ENCODE peak calls at places on chromosomes 7 and 10, in six cellular contexts. Z, S, I, W, N and Y are unnamed samples.
A peak's percentile ranks its signal among the peaks of the same experiment; 100 is the strongest.

GRCh38 chr7:105691029-105691691 is 109.9 kb upstream of the EFCAB10 start:
- DNase-seq in W (no peak), N (no peak), S (peak; percentile 65), I (no peak), Z (peak; percentile 42), Y (peak; percentile 93)

GRCh38 chr7:101017099-101017777 is 2.6 kb upstream of the MUC17 start:
- DNase-seq in W (no peak), S (peak; percentile 84), N (peak; percentile 69), Z (peak; percentile 85), I (peak; percentile 65), Y (peak; percentile 97)

GRCh38 chr7:73602721-73603651 is 21.3 kb downstream of the MLXIPL start:
- DNase-seq in N (no peak), W (no peak), Z (no peak), I (no peak), S (no peak), Y (no peak)

GRCh38 chr7:113963356-113963755 is 44.5 kb upstream of the PPP1R3A start:
- DNase-seq in S (no peak), W (no peak), I (no peak), N (no peak), Z (no peak), Y (no peak)

GRCh38 chr7:11366118-11366517 is 392.4 kb downstream of the PHF14 start:
- DNase-seq in I (no peak), Z (no peak), S (no peak), N (no peak), W (no peak), Y (no peak)

GRCh38 chr7:123784263-123784662 is 35.5 kb upstream of the WASL start:
- DNase-seq in I (no peak), N (peak; percentile 57), S (no peak), W (no peak), Z (no peak), Y (peak; percentile 59)

GRCh38 chr7:99504281-99504602 is 220 bp upstream of the ZKSCAN5 start:
- DNase-seq in W (peak; percentile 94), N (peak; percentile 99), S (no peak), I (no peak), Z (peak; percentile 100), Y (no peak)

GRCh38 chr10:63256047-63256773 is 123.1 kb downstream of the NRBF2 start:
- DNase-seq in N (no peak), S (no peak), Z (no peak), W (no peak), I (no peak), Y (no peak)

GRCh38 chr10:67550042-67550441 is 146.0 kb downstream of the CTNNA3 start:
- DNase-seq in Z (no peak), S (peak; percentile 17), I (no peak), N (no peak), W (no peak), Y (no peak)

GRCh38 chr10:74078037-74078436 is 72.6 kb downstream of the AP3M1 start:
- DNase-seq in W (no peak), I (no peak), Z (no peak), S (peak; percentile 66), N (no peak), Y (peak; percentile 62)

GRCh38 chr7:10677668-10678232 is 295.9 kb upstream of the PHF14 start:
- DNase-seq in I (no peak), N (no peak), S (no peak), W (no peak), Z (no peak), Y (no peak)

GRCh38 chr10:73110345-73110849 is at the start of gene NUDT13:
- DNase-seq in N (peak; percentile 82), W (peak; percentile 58), S (peak; percentile 73), Z (peak; percentile 81), I (peak; percentile 29), Y (peak; percentile 88)

GRCh38 chr10:18297659-18298058 is 157.4 kb downstream of the CACNB2 start:
- DNase-seq in Z (no peak), N (no peak), I (no peak), S (no peak), W (no peak), Y (no peak)

GRCh38 chr7:104805449-104806317 is 208.3 kb upstream of the KMT2E start:
- DNase-seq in N (no peak), Z (no peak), S (no peak), I (no peak), W (no peak), Y (no peak)

GRCh38 chr10:5692476-5693358 is 8.1 kb downstream of the TASOR2 start:
- DNase-seq in Z (peak; percentile 62), W (peak; percentile 23), N (no peak), I (peak; percentile 51), S (peak; percentile 19), Y (peak; percentile 81)

GRCh38 chr10:46992794-46993552 is 81.7 kb downstream of the PTPN20 start:
- DNase-seq in N (no peak), S (peak; percentile 50), I (no peak), W (no peak), Z (peak; percentile 50), Y (peak; percentile 16)

GRCh38 chr10:120478401-120478800 is 21.4 kb downstream of the PLPP4 start:
- DNase-seq in W (no peak), S (no peak), N (no peak), Z (no peak), I (no peak), Y (no peak)

GRCh38 chr10:20891338-20891714 is 5.8 kb downstream of the NEBL start:
- DNase-seq in W (no peak), N (peak; percentile 63), I (no peak), S (no peak), Z (no peak), Y (peak; percentile 78)

GRCh38 chr10:71086439-71087080 is 125.8 kb upstream of the UNC5B start:
- DNase-seq in I (no peak), S (no peak), Z (no peak), W (no peak), N (no peak), Y (no peak)

GRCh38 chr10:29277296-29277695 is 11.6 kb upstream of the LYZL1 start:
- DNase-seq in W (no peak), Z (no peak), I (no peak), S (no peak), N (peak; percentile 51), Y (no peak)

GRCh38 chr10:58107506-58107905 is 160.2 kb downstream of the IPMK start:
- DNase-seq in I (no peak), Z (no peak), N (no peak), W (no peak), S (peak; percentile 72), Y (peak; percentile 45)

DNA sequence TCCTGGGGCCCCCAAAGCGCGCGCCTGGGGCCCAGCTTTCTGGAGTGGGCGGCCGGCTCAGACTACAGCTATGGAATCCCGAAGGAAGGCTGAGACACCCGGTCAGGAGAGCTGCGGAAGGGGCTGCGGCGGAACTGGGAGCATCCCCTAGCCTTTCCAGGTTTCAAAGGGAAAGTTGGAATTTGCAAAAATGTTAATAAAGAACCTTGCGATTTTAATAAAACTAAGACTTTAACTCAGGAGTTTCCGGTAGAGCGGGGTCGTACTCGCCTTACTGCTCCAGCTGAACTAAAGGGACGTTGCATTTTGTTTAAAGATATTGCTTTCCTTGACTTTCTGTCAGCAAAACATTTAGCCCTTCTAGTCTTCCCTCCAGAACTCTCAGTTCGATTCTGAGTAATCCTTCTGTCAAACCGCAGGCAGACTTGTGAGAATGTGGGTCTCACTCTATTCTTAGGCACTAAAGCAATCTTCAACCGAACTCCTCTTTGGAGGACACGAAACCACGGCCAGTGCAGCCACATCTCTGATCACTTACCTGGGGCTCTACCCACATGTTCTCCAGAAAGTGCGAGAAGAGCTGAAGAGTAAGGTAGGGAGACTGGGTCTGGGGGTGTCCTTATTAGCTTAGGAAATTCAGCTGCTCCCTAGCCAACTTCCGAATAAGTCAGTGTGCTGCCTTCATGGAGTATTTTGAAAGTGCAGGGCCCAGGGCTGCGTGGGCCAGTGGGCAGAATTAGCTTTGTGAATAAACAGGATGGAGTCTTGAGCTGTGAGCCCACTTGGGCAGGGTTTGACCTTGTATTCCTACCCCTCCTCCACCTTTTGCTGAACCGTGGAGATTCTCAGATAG is 1.9 kb downstream of the CYP26A1 start:
- DNase-seq in Z (no peak), N (no peak), W (no peak), S (no peak), I (no peak), Y (no peak)
- H4K8ac ChIP-seq in Z (no peak overlapping the region), N (no peak overlapping the region), W (no peak overlapping the region), S (no peak overlapping the region), I (no peak overlapping the region), Y (no peak overlapping the region)

DNA sequence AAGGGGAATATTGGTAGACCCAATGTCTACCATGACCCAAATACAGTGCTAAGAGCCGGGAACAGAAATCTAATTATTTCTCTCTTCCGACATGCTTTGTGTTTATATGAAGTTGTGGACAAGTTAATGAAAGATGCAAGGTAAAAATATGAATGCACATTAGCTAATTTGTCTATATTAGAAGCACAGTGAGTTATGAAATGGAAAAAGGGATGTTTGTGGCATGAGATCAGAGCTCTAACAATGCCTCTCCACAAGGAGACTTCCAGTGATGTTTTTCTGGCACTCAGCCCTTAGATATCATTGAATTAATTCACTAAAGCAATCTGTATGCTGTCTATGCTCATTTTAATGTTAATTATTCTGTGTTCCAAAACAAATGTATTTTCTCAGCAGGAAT is 897.2 kb downstream of the CNTNAP2 start:
- DNase-seq in W (no peak), N (no peak), Z (no peak), I (no peak), S (no peak), Y (no peak)
- H3K14ac ChIP-seq in W (no peak overlapping the region), N (no peak overlapping the region), Z (no peak overlapping the region), I (no peak overlapping the region), S (no peak overlapping the region), Y (no peak overlapping the region)

GRCh38 chr10:24871501-24871900 is 80.9 kb downstream of the PRTFDC1 start:
- DNase-seq in S (no peak), N (no peak), Z (no peak), W (no peak), I (no peak), Y (no peak)

GRCh38 chr10:24872790-24873182 is 79.6 kb downstream of the PRTFDC1 start:
- DNase-seq in I (no peak), W (no peak), Z (no peak), S (no peak), N (no peak), Y (no peak)

GRCh38 chr10:24871006-24871405 is 81.4 kb downstream of the PRTFDC1 start:
- DNase-seq in Z (no peak), N (no peak), S (no peak), W (no peak), I (no peak), Y (no peak)

GRCh38 chr10:24873281-24873683 is 79.1 kb downstream of the PRTFDC1 start:
- DNase-seq in W (no peak), S (peak; percentile 95), Z (no peak), I (no peak), N (peak; percentile 76), Y (peak; percentile 96)

DNA sequence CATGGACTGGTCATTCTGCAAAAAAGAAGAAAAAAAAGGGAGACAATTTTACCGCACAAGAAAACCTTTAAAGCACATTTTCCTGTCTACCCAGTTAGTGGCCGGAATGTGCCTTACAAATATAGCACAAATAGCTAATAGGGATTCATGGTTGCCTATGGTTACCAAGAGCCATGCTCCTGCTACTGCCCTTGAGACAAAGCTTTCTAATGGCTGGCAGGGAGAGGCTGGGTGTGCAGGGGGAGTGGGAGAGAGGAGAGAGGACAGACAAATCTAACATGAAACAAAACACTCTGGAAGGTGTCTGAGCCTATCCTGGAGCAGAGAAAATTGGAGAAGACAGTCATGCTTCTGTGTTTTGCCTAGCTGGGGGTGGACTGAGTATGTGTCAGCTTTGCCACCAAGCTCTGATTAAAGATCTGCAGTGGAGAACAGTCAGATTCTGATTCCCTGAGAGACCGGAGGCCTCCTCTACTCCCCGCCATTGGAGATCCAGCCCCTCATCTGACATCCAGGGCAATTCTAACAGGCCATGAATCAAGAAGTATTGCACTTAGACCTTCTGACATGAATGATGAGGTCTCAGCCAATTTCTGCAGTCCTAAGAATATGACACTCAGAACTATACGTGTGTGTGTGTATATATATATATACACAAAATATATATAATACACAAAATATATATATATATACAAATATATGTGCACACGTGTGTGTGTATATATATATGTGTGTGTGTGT is 80.2 kb downstream of the PRTFDC1 start:
- DNase-seq in I (no peak), W (no peak), Z (no peak), N (no peak), S (no peak), Y (peak; percentile 37)
- H2AFZ ChIP-seq in I (peak overlapping the region; percentile 86), W (peak overlapping the region; percentile 75), Z (no peak overlapping the region), N (no peak overlapping the region), S (peak overlapping the region; percentile 6), Y (no peak overlapping the region)

GRCh38 chr10:35126530-35127288 is at the start of gene CREM:
- DNase-seq in S (peak; percentile 97), W (peak; percentile 93), Z (peak; percentile 98), I (peak; percentile 98), N (peak; percentile 95), Y (peak; percentile 97)
- H4K8ac ChIP-seq in S (peak within 1 kb of the TSS; percentile 92), W (peak within 1 kb of the TSS; percentile 97), Z (no peak within 1 kb of the TSS), I (peak within 1 kb of the TSS; percentile 43), N (peak within 1 kb of the TSS; percentile 98), Y (peak within 1 kb of the TSS; percentile 75)